ENCODE peak calls at places on chromosome 19, in eight cellular contexts. J, A, O, E, Z, T, K and H are unnamed samples.

GRCh38 chr19:45716314-45717130 is 14.2 kb downstream of the FBXO46 start:
- DNase-seq in K (no peak), E (no peak), O (no peak), Z (peak), J (peak), T (no peak), A (no peak), H (peak)

GRCh38 chr19:11173516-11174155 is 18.1 kb upstream of the SPC24 start:
- DNase-seq in A (no peak), K (no peak), J (no peak), Z (no peak), T (no peak), O (no peak), E (no peak), H (no peak)

GRCh38 chr19:48813123-48813911 is 2.5 kb upstream of the BCAT2 start:
- DNase-seq in J (peak), Z (no peak), E (no peak), A (no peak), T (no peak), K (no peak), O (no peak), H (peak)

GRCh38 chr19:34867631-34868030 is 59.1 kb upstream of the ZNF30 start:
- DNase-seq in J (peak), A (no peak), Z (no peak), T (no peak), K (no peak), O (no peak), E (no peak), H (no peak)

GRCh38 chr19:45782820-45783785 is 813 bp upstream of the DMPK start:
- DNase-seq in T (peak), K (peak), E (no peak), J (no peak), O (peak), Z (no peak), A (no peak), H (peak)

GRCh38 chr19:53907690-53908089 is 1.4 kb upstream of the CACNG7 start:
- DNase-seq in E (no peak), Z (no peak), T (no peak), A (no peak), K (no peak), O (no peak), J (peak), H (no peak)

GRCh38 chr19:58182577-58182988 is 278 bp upstream of the ZNF274 start:
- DNase-seq in O (no peak), Z (no peak), T (peak), K (no peak), J (peak), A (no peak), E (no peak), H (no peak)

GRCh38 chr19:18062043-18062442 is 24.7 kb downstream of the IL12RB1 start:
- DNase-seq in A (no peak), T (no peak), J (no peak), O (no peak), K (no peak), Z (no peak), E (no peak), H (no peak)

GRCh38 chr19:13087295-13087694 is 15.4 kb downstream of the LYL1 start:
- DNase-seq in O (no peak), A (no peak), T (no peak), E (no peak), J (no peak), K (no peak), Z (no peak), H (peak)

GRCh38 chr19:44839272-44839671 is 6.8 kb upstream of the NECTIN2 start:
- DNase-seq in A (no peak), E (no peak), J (no peak), K (no peak), O (no peak), T (no peak), Z (no peak), H (no peak)

GRCh38 chr19:52196256-52196967 is 6.6 kb downstream of the PPP2R1A start:
- DNase-seq in K (no peak), E (no peak), O (no peak), T (no peak), A (no peak), J (no peak), Z (no peak), H (no peak)

GRCh38 chr19:8360196-8360595 is 3.8 kb upstream of the ANGPTL4 start:
- DNase-seq in E (no peak), Z (no peak), A (no peak), K (no peak), J (no peak), T (no peak), O (no peak), H (no peak)

GRCh38 chr19:28864577-28865042 is 348.3 kb downstream of the UQCRFS1 start:
- DNase-seq in J (no peak), O (no peak), Z (peak), K (peak), A (no peak), E (peak), T (peak), H (peak)

GRCh38 chr19:13022859-13023636 is 27.8 kb downstream of the NFIX start:
- DNase-seq in J (no peak), A (peak), Z (peak), K (peak), O (peak), E (peak), T (peak), H (peak)

GRCh38 chr19:51703655-51704515 is 10.8 kb downstream of the SPACA6 start:
- DNase-seq in J (peak), K (peak), Z (peak), E (peak), T (peak), A (peak), O (peak), H (peak)

GRCh38 chr19:453606-454005 is 7.2 kb downstream of the SHC2 start:
- DNase-seq in K (no peak), T (no peak), Z (no peak), J (no peak), E (no peak), O (no peak), A (no peak), H (no peak)

GRCh38 chr19:16160943-16161560 is 12.3 kb downstream of the CIB3 start:
- DNase-seq in O (no peak), J (no peak), T (no peak), Z (no peak), A (peak), E (no peak), K (no peak), H (no peak)

GRCh38 chr19:10503002-10503789 is at the start of gene KEAP1:
- DNase-seq in J (peak), K (peak), E (peak), O (peak), T (peak), Z (peak), A (no peak), H (no peak)

GRCh38 chr19:31312004-31312403 is 37.2 kb downstream of the TSHZ3 start:
- DNase-seq in O (no peak), E (no peak), J (no peak), Z (peak), A (peak), T (no peak), K (no peak), H (no peak)

GRCh38 chr19:51691122-51692064 is 1.7 kb upstream of the SPACA6 start:
- DNase-seq in K (peak), Z (no peak), A (no peak), J (peak), O (no peak), E (no peak), T (no peak), H (peak)

GRCh38 chr19:40524655-40525054 is 52.0 kb upstream of the SHKBP1 start:
- DNase-seq in A (no peak), T (no peak), O (no peak), Z (no peak), K (no peak), J (no peak), E (no peak), H (no peak)

GRCh38 chr19:15828121-15828620 is 12.7 kb upstream of the OR10H1 start:
- DNase-seq in T (no peak), O (no peak), A (no peak), E (no peak), Z (no peak), K (no peak), J (no peak), H (no peak)

GRCh38 chr19:48760514-48761221 is 5.3 kb downstream of the FGF21 start:
- DNase-seq in O (no peak), K (peak), J (no peak), E (no peak), T (no peak), Z (no peak), A (no peak), H (no peak)

GRCh38 chr19:11345122-11345752 is 831 bp downstream of the TMEM205 start:
- DNase-seq in K (no peak), J (no peak), A (no peak), O (no peak), T (no peak), Z (no peak), E (no peak), H (no peak)

GRCh38 chr19:20287070-20287469 is 120.1 kb downstream of the ZNF486 start:
- DNase-seq in Z (no peak), E (no peak), T (no peak), J (no peak), K (no peak), O (no peak), A (no peak), H (no peak)

GRCh38 chr19:57903298-57904174 is 12.9 kb downstream of the ZNF417 start:
- DNase-seq in A (no peak), O (no peak), Z (no peak), K (no peak), J (peak), T (no peak), E (no peak), H (no peak)

GRCh38 chr19:28024920-28025319 is 1188.0 kb downstream of the UQCRFS1 start:
- DNase-seq in O (no peak), A (no peak), J (no peak), T (no peak), E (no peak), Z (no peak), K (no peak), H (no peak)

GRCh38 chr19:55484571-55485438 is at the start of gene NAT14:
- DNase-seq in K (peak), Z (peak), E (peak), T (peak), O (no peak), J (peak), A (no peak), H (peak)

DNA sequence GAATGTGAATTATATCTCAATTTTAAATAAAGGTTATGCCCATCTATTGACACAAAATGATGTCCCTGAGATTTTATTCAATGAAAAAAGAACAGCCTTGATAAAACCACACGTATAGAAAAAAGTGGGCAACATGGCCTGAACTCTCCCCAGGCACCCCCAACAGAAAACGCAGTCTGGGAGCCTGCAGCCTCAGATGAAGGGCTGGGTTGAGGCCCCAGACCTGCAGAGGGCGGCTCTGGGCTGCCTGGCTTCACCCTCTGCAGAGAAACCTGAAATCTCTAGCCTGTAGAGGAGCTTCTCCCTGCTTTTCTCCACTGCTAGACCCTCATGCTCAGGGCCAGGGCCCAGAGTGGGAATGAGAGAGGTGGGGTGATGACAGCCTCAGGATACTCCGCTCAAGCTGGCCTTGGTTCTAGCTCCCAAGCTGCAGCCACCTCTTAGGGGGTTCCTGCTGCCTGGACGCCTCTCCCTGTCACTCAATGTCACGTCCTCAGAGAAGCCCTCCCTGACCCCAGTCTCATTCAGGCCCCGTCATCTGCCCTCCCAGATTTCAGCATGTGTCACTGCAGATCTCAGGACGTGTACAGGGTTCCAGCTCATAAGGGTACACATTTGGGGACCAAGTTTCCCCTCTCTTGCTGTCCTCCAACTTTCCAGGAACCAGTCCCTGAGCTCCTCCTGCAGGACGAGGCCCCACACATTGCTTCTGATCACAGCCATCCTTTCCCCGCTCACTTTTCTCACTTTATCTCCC is 1.8 kb downstream of the MBD3 start:
- DNase-seq in T (no peak), Z (no peak), J (peak), A (no peak), K (no peak), E (no peak), O (no peak), H (no peak)
- H3K4me3 ChIP-seq in T (peak), Z (no peak), J (peak), A (peak), K (peak), E (no peak), O (peak), H (no peak)

GRCh38 chr19:7349961-7350711 is 1.4 kb downstream of the ARHGEF18 start:
- DNase-seq in K (peak), Z (no peak), T (no peak), J (no peak), O (no peak), E (no peak), A (no peak), H (peak)
- H3K4me3 ChIP-seq in K (no peak), Z (no peak), T (no peak), J (no peak), O (no peak), E (no peak), A (no peak), H (no peak)

GRCh38 chr19:4497770-4498389 is 20.4 kb downstream of the PLIN4 start:
- DNase-seq in J (no peak), K (no peak), T (no peak), E (no peak), O (no peak), A (no peak), Z (no peak), H (no peak)

GRCh38 chr19:4499318-4499717 is 19.0 kb downstream of the PLIN4 start:
- DNase-seq in K (no peak), O (no peak), T (no peak), A (no peak), J (no peak), Z (no peak), E (no peak), H (no peak)

GRCh38 chr19:4501691-4502090 is 16.6 kb downstream of the PLIN4 start:
- DNase-seq in K (no peak), E (no peak), Z (no peak), J (no peak), O (no peak), T (no peak), A (no peak), H (no peak)

GRCh38 chr19:4501005-4501591 is 17.2 kb downstream of the PLIN4 start:
- DNase-seq in A (no peak), O (no peak), E (no peak), J (no peak), K (no peak), Z (no peak), T (no peak), H (no peak)

DNA sequence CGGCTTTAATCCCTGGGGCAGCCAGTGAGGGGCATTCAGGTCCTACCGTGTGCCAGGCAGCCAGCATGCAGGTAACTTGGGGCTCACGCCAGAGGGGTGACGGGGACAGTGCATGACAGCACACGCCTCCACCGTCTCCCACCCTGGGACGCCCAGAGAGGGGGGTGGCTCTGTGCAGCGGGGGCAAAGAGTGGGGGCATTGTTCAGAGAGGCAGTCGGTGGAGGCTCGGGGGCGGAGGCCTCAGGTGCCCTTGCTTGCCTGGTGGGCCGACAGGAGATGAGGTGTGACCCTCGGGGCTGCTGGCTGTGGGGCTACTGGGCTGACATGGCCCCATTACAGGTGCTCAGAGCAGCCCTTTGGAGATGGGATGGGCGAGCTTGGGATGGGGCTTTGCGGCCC is 18.4 kb downstream of the PLIN4 start:
- DNase-seq in E (no peak), K (no peak), A (no peak), Z (no peak), O (no peak), T (no peak), J (no peak), H (no peak)
- H3K4me3 ChIP-seq in E (no peak), K (no peak), A (no peak), Z (no peak), O (no peak), T (no peak), J (no peak), H (no peak)

GRCh38 chr19:39336483-39336882 is 640 bp upstream of the GMFG start:
- DNase-seq in E (no peak), J (no peak), T (no peak), O (no peak), Z (no peak), A (no peak), K (no peak), H (no peak)
- H3K4me3 ChIP-seq in E (no peak), J (no peak), T (no peak), O (no peak), Z (no peak), A (no peak), K (no peak), H (no peak)

GRCh38 chr19:37973666-37974065 is 66.7 kb downstream of the SIPA1L3 start:
- DNase-seq in A (no peak), K (no peak), O (no peak), T (no peak), E (no peak), J (no peak), Z (no peak), H (no peak)
- H3K4me3 ChIP-seq in A (no peak), K (no peak), O (no peak), T (no peak), E (no peak), J (no peak), Z (no peak), H (no peak)

GRCh38 chr19:2237869-2238153 is 1.2 kb downstream of the SF3A2 start:
- DNase-seq in J (no peak), K (no peak), Z (no peak), A (no peak), O (no peak), T (no peak), E (no peak), H (no peak)
- H3K4me3 ChIP-seq in J (peak), K (peak), Z (no peak), A (peak), O (peak), T (peak), E (no peak), H (peak)

DNA sequence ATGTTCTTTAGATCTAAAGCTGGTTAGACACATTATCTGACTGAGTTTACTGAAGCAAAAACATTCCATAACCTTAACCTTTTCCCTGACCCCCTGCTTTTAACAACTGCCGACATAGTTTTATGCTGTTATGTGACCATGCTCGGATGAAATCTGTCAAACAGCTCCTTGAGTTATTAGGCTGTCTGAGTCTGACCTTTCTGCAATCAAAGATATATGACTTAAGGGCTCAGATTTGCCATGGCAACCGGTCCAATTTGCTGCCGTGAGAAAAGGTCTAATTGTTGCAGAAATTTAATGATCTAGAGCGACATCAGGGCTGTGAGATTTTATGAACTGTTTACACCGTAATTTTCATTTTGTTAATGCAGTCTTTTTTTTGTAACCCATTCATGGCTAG is 61.8 kb downstream of the URI1 start:
- DNase-seq in A (no peak), Z (no peak), O (no peak), J (no peak), E (no peak), T (no peak), K (no peak), H (no peak)
- H3K4me3 ChIP-seq in A (no peak), Z (no peak), O (no peak), J (no peak), E (no peak), T (no peak), K (no peak), H (no peak)

DNA sequence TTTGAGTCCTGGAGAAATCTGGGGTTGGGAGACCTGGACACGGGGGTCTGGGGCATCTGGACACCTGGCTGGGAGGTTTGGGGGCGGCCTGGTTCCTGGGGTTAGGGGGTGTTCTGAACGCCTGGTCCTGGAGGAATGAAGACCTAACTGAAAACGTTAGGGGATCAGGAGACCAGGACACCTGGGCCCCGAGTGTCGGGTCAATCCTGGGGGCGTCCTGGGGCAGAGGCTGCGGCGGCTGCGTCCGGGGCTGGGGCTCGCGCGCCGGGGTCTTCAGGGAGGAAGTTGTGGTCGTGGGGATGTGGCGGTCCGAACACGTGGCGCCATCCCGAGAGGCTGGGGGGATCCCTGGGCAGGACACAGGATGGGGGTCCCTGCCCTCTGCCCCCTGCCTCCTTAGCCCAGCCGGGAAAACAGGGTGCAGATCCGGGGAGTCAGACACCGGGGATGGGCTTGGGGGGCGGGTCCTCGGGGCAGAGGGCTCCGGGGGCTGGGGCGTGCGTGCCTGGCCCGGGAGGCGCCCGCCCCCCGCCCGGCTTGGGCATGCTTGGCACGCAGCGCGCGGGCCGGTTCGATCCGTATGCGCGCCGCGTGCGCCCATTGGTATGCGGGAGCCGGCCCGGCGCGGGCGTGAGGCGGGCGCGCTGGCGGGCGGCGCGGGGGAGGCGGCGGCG is 632 bp downstream of the NPAS1 start:
- DNase-seq in O (no peak), E (no peak), T (no peak), Z (no peak), A (no peak), J (no peak), K (no peak), H (no peak)
- H3K4me3 ChIP-seq in O (peak), E (no peak), T (no peak), Z (no peak), A (peak), J (no peak), K (peak), H (no peak)

DNA sequence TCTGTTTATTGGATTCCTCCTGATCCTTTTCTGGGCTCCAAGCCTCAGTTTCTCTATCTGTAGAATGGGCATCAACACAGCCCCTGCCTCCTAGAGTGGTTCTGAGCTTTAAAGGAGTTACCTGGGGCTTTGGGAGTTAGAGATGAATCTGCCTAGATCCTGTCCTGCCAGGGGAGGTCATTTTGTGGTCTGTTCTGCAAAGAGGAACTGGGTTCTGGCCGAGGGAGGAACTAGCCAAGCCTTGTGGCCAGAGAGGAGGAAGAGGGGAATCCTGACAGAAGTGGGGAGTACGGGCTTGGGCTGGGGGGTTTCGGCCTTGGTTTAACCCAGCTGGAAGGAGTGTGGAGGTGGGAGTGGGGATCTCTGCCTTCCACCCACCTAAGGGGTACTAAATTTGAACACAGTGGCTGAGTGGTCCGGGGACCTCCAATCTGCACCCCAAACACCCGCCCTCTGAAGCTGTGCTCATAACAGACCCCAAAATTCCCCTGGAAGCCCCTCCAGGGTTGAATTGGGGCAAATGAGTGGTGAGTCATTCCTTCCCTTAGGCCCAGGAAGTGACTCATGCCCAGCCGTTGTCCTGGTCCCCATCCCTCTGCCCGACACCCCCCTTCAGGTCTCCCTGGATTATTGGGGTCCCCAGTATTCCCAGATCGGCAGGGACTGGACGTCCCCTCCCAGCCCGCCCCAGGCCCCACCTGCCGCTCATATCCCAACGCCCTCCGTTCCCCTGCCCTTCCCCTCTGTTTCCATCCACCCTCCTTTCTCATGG is 2.8 kb downstream of the ADGRE5 start:
- DNase-seq in J (no peak), K (peak), T (no peak), A (no peak), Z (peak), O (peak), E (no peak), H (no peak)
- H3K4me3 ChIP-seq in J (no peak), K (peak), T (peak), A (peak), Z (no peak), O (peak), E (no peak), H (peak)